ENCODE peak calls at places on chromosomes 6 and 20, in five cellular contexts. N is CD8-positive, alpha-beta memory T cell; A is fibroblast of lung; E is Panc1; Q is H7. H is an unnamed sample.

GRCh38 chr20:38017959-38018358 is 15.3 kb downstream of the TTI1 start:
- DNase-seq in N (no peak), A (no peak), E (no peak), Q (no peak), H (no peak)

GRCh38 chr6:56860466-56860865 is 94.4 kb upstream of the BEND6 start:
- DNase-seq in N (no peak), A (peak; percentile 67), E (no peak), Q (no peak), H (no peak)

GRCh38 chr20:35093245-35093884 is 758 bp upstream of the TRPC4AP start:
- DNase-seq in N (no peak), A (peak; percentile 80), E (peak; percentile 67), Q (no peak), H (no peak)

GRCh38 chr6:121971886-121972285 is 427.6 kb upstream of the HSF2 start:
- DNase-seq in N (no peak), A (peak; percentile 73), E (no peak), Q (no peak), H (no peak)

GRCh38 chr20:13862245-13862644 is 77.4 kb downstream of the NDUFAF5 start:
- DNase-seq in N (no peak), A (no peak), E (no peak), Q (no peak), H (no peak)

GRCh38 chr6:156689656-156690055 is 87.5 kb upstream of the ARID1B start:
- DNase-seq in N (no peak), A (no peak), E (no peak), Q (no peak), H (no peak)

GRCh38 chr6:144647971-144648651 is 363.0 kb downstream of the UTRN start:
- DNase-seq in N (no peak), A (no peak), E (no peak), Q (no peak), H (no peak)

GRCh38 chr20:37651932-37652331 is 41.9 kb upstream of the CTNNBL1 start:
- DNase-seq in N (no peak), A (peak; percentile 5), E (no peak), Q (peak; percentile 80), H (peak; percentile 56)

GRCh38 chr20:24364464-24364863 is 105.0 kb upstream of the SYNDIG1 start:
- DNase-seq in N (no peak), A (no peak), E (no peak), Q (no peak), H (no peak)

GRCh38 chr6:19180348-19181073 is 656.7 kb upstream of the ID4 start:
- DNase-seq in N (no peak), A (peak; percentile 10), E (no peak), Q (no peak), H (peak; percentile 73)

GRCh38 chr20:59007758-59008511 is 881 bp upstream of the CTSZ start:
- DNase-seq in N (peak; percentile 40), A (no peak), E (no peak), Q (no peak), H (peak; percentile 75)

GRCh38 chr6:129657433-129657832 is 52.5 kb downstream of the ARHGAP18 start:
- DNase-seq in N (no peak), A (no peak), E (no peak), Q (no peak), H (no peak)

GRCh38 chr6:54861846-54862616 is 15.5 kb downstream of the FAM83B start:
- DNase-seq in N (no peak), A (no peak), E (no peak), Q (no peak), H (no peak)

GRCh38 chr20:4835244-4836177 is 113.8 kb downstream of the PRND start:
- DNase-seq in N (no peak), A (peak; percentile 51), E (no peak), Q (no peak), H (no peak)

GRCh38 chr20:38853759-38854158 is 48.3 kb downstream of the PPP1R16B start:
- DNase-seq in N (no peak), A (no peak), E (no peak), Q (no peak), H (peak; percentile 55)

GRCh38 chr6:46116289-46116688 is 13.5 kb upstream of the ENPP4 start:
- DNase-seq in N (no peak), A (no peak), E (no peak), Q (no peak), H (no peak)

GRCh38 chr6:83252717-83253116 is 59.6 kb downstream of the RWDD2A start:
- DNase-seq in N (no peak), A (peak; percentile 75), E (no peak), Q (no peak), H (no peak)

GRCh38 chr6:108227290-108227689 is 33.5 kb downstream of the SNX3 start:
- DNase-seq in N (no peak), A (no peak), E (no peak), Q (no peak), H (no peak)

GRCh38 chr6:106525111-106525884 is 104.0 kb downstream of the RTN4IP1 start:
- DNase-seq in N (no peak), A (no peak), E (no peak), Q (no peak), H (no peak)

GRCh38 chr6:124903797-124904196 is 58.4 kb upstream of the RNF217 start:
- DNase-seq in N (no peak), A (no peak), E (no peak), Q (no peak), H (no peak)

GRCh38 chr6:106154326-106154725 is 68.2 kb downstream of the PRDM1 start:
- DNase-seq in N (no peak), A (no peak), E (no peak), Q (peak; percentile 55), H (no peak)

GRCh38 chr6:28213213-28213523 is 11.9 kb upstream of the ZSCAN9 start:
- DNase-seq in N (no peak), A (no peak), E (no peak), Q (no peak), H (no peak)

GRCh38 chr6:28215425-28215824 is 9.7 kb upstream of the ZSCAN9 start:
- DNase-seq in N (no peak), A (no peak), E (no peak), Q (no peak), H (no peak)

GRCh38 chr6:28217890-28218289 is 7.2 kb upstream of the ZSCAN9 start:
- DNase-seq in N (no peak), A (no peak), E (no peak), Q (no peak), H (no peak)

GRCh38 chr6:28220164-28221133 is 4.6 kb upstream of the ZSCAN9 start:
- DNase-seq in N (no peak), A (peak; percentile 47), E (no peak), Q (no peak), H (no peak)

DNA sequence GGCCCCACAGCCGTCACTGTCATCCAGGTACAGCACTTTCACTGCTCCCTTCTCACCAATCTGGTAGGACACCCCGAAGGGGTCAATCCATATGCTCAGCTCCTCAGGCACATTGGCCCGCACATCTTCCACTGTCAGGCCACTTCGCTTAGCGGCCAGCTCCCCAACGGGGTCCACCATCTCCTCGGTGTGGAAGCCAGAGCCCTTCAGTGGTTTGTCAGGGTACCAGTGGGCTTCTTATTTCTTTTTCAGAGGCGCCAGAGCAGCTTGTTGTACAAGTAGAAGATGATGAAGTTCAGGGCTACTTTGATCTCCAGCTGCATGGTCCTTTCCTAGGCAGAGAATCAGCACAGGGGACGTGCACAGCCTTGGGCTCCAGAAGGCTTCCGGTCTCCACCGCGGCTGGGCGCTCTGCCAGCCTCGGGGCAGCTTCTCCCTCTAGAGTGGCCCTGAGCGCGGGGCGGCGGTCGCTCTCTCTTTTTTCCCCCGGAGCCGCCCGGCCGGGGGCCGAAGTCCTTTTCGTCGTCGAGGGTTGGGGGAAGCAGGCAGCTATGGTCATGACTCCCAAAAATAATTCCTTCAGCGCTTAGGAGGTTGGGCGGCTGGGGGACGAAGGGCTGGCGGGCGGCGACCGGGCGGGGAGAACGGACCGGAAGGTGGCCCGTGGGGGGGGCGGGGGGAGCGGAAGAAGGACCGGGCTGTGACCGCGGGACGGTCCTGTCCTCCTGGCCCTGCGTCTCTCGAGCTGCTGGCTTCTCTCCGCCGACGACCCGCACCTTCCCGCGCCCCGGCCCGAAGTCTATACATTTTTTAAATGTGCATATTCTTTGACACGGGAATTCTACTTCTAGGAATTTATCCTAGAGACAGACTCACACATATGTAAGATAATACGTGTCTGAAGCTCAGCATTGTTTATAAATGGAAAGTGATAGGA is 6.5 kb upstream of the ZSCAN9 start:
- DNase-seq in N (peak; percentile 54), A (peak; percentile 69), E (no peak), Q (peak; percentile 91), H (peak; percentile 93)
- H3K27me3 ChIP-seq in N (peaks cover 25% of the 10 kb centered on the region), A (peaks cover 5% of the 10 kb centered on the region), E (no peaks in the 10 kb centered on the region), Q (peaks cover 16% of the 10 kb centered on the region), H (no peaks in the 10 kb centered on the region)

DNA sequence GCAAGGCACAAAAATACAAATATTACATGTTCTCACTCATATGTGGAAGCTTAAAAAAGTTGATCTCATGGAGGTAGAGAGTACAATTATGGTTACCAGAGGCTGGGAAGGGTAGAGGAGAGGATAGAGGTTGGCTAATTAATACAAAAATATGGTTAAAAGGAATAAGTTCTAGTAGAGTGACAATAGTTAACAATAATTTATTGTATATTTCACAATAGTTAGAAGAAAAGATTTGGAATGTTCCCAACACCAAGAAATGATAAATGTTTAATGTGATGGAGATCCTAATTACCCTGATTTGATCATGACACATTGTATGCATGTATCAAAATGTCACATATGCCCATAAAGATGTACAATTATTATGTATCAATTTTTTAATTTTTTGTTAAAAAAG is 1.8 kb downstream of the ALDH8A1 start:
- DNase-seq in N (no peak), A (no peak), E (no peak), Q (no peak), H (no peak)
- H3K4me3 ChIP-seq in N (no peak overlapping the region), A (no peak overlapping the region), E (no peak overlapping the region), Q (no peak overlapping the region), H (no peak overlapping the region)

GRCh38 chr20:62580733-62581132 is 61.6 kb upstream of the SLCO4A1 start:
- DNase-seq in N (no peak), A (no peak), E (no peak), Q (no peak), H (no peak)

GRCh38 chr20:62580052-62580451 is 62.3 kb upstream of the SLCO4A1 start:
- DNase-seq in N (no peak), A (no peak), E (no peak), Q (no peak), H (no peak)

GRCh38 chr20:62581308-62581707 is 61.0 kb upstream of the SLCO4A1 start:
- DNase-seq in N (no peak), A (no peak), E (no peak), Q (no peak), H (no peak)

GRCh38 chr20:62583424-62583920 is 58.8 kb upstream of the SLCO4A1 start:
- DNase-seq in N (no peak), A (no peak), E (no peak), Q (peak; percentile 82), H (no peak)

DNA sequence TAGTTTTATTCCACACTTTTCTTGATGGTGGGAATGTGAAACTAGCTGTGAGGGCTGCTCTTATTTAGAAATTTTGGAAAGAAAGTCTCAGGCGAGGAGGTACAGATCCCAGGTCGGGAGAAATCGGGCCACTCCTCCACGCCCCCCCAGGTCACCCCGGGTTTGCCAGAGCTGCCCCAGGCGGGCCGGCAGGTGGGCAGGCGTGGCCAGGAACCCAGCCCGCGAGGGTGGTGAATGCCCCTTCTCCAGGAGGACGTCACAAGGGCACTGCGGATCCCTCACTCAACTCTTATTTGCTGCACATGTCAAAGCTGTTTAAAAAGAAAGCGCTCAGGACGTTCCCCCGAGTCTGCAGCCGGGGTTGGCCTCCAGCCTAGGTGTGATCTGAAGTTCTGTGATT is 60.5 kb upstream of the SLCO4A1 start:
- DNase-seq in N (no peak), A (no peak), E (no peak), Q (no peak), H (no peak)
- H3K27me3 ChIP-seq in N (peaks cover 12% of the 10 kb centered on the region), A (peaks cover 21% of the 10 kb centered on the region), E (no peaks in the 10 kb centered on the region), Q (no peaks in the 10 kb centered on the region), H (no peaks in the 10 kb centered on the region)

DNA sequence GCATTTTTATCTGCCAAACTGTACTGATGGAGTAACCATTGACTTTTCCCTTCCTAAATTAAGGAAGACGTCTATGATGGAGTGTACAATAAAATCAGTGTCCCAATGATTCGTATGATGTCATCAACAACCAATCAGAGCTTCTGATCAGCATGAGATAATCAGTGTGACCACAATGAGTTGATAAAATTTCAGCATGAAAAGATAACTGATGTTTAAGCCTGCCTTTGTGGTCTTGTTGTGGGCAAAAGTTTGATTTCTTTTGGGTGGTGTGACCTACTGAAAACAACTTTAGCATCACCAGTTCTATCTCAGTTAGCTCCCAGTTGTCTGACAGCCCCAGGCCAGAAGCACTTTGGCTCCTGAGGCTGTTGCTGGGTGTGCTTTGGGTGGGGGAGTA is 3.3 kb downstream of the PCIF1 start:
- DNase-seq in N (no peak), A (peak; percentile 51), E (no peak), Q (no peak), H (no peak)
- H3K4me3 ChIP-seq in N (no peak overlapping the region), A (no peak overlapping the region), E (no peak overlapping the region), Q (no peak overlapping the region), H (no peak overlapping the region)

H was measured in aorta.